ENCODE peak calls at places on chromosomes 11 and 22, in four cellular contexts. C is HL-60, M is K562, G is GM12878. V is an unnamed sample.

GRCh38 chr22:31650391-31650790 is 11.6 kb downstream of the PISD start:
- DNase-seq in C (peak), M (no peak), G (no peak), V (no peak)

GRCh38 chr22:28892175-28892731 is 8.9 kb downstream of the ZNRF3 start:
- DNase-seq in C (no peak), M (no peak), G (no peak), V (no peak)

GRCh38 chr22:23793326-23793725 is 6.6 kb downstream of the SMARCB1 start:
- DNase-seq in C (no peak), M (no peak), G (no peak), V (no peak)

GRCh38 chr11:115645631-115646271 is 141.5 kb upstream of the CADM1 start:
- DNase-seq in C (no peak), M (peak), G (no peak), V (no peak)

GRCh38 chr11:68009391-68010000 is 631 bp upstream of the ALDH3B1 start:
- DNase-seq in C (peak), M (no peak), G (no peak), V (no peak)

GRCh38 chr11:113881856-113882255 is 6.5 kb upstream of the USP28 start:
- DNase-seq in C (no peak), M (peak), G (no peak), V (no peak)

GRCh38 chr11:133986545-133986944 is 29.8 kb upstream of the IGSF9B start:
- DNase-seq in C (no peak), M (no peak), G (no peak), V (no peak)

GRCh38 chr22:29342177-29342576 is 26.7 kb upstream of the RASL10A start:
- DNase-seq in C (peak), M (no peak), G (no peak), V (no peak)

GRCh38 chr22:29351042-29351441 is 35.5 kb upstream of the RASL10A start:
- DNase-seq in C (no peak), M (no peak), G (no peak), V (no peak)

GRCh38 chr11:23674866-23675265 is 814.6 kb upstream of the CCDC179 start:
- DNase-seq in C (no peak), M (no peak), G (no peak), V (no peak)

GRCh38 chr11:121082670-121083069 is 18.4 kb upstream of the TECTA start:
- DNase-seq in C (no peak), M (no peak), G (no peak), V (no peak)

GRCh38 chr11:64606796-64607380 is 15.9 kb downstream of the SLC22A12 start:
- DNase-seq in C (no peak), M (no peak), G (no peak), V (no peak)

GRCh38 chr22:23684051-23684450 is 6.8 kb upstream of the RGL4 start:
- DNase-seq in C (no peak), M (no peak), G (no peak), V (no peak)

GRCh38 chr11:64049509-64049908 is 13.8 kb downstream of the FLRT1 start:
- DNase-seq in C (no peak), M (no peak), G (no peak), V (no peak)

GRCh38 chr11:358129-358805 is 11.0 kb upstream of the B4GALNT4 start:
- DNase-seq in C (no peak), M (peak), G (no peak), V (no peak)

GRCh38 chr22:26401726-26402125 is 27.3 kb upstream of the ASPHD2 start:
- DNase-seq in C (no peak), M (peak), G (no peak), V (no peak)

GRCh38 chr22:47136050-47136449 is 373.6 kb downstream of the TBC1D22A start:
- DNase-seq in C (no peak), M (no peak), G (no peak), V (no peak)

GRCh38 chr11:61601512-61601911 is 20.6 kb upstream of the SYT7 start:
- DNase-seq in C (no peak), M (no peak), G (no peak), V (no peak)

GRCh38 chr22:27667121-27667843 is 134.3 kb downstream of the MN1 start:
- DNase-seq in C (no peak), M (no peak), G (no peak), V (no peak)

GRCh38 chr22:25350551-25350971 is 131.1 kb downstream of the CRYBB2 start:
- DNase-seq in C (no peak), M (no peak), G (no peak), V (no peak)

GRCh38 chr11:5608778-5609177 is 12.3 kb downstream of the TRIM6 start:
- DNase-seq in C (no peak), M (no peak), G (no peak), V (no peak)

GRCh38 chr22:24441406-24442351 is 14.3 kb downstream of the ADORA2A start:
- DNase-seq in C (no peak), M (peak), G (no peak), V (no peak)

GRCh38 chr11:134741453-134742227 is 329.6 kb upstream of the B3GAT1 start:
- DNase-seq in C (no peak), M (no peak), G (no peak), V (no peak)

GRCh38 chr22:29784451-29785361 is 17.5 kb downstream of the UQCR10 start:
- DNase-seq in C (no peak), M (no peak), G (no peak), V (no peak)

DNA sequence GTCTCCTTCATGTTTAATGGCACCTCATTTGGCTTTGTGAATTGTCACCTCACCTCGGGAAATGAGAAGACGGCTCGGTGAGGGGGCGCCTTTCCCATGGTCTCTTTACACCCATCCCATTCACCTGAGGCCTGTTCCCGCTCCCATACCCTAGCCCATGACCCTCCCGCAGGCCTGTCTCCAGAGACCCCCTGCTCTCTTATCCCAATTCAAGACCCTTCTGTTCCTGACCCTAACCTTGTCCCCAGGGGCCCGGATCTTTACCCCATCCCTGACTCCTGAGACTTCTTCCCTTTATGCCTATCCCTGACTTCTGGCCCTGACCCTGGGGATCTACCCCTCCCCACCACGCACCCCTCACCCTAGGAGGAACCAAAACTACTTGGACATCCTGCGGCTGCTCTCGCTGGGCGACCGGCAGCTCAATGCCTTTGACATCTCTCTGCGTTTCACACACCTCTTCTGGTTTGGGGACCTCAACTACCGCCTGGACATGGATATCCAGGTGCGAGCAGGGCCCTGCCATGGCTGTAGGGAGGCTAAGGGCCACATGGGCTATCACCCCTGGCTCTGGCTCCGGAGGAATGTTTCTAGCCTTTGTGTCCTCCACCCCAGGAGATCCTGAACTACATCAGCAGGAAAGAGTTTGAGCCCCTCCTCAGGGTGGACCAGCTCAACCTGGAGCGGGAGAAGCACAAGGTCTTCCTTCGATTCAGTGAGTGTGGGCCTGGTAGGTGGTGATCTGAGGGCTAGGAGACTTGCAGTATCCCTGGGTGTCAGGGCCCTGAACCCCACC is 7.9 kb downstream of the INPPL1 start:
- DNase-seq in C (no peak), M (no peak), G (no peak), V (no peak)
- TF ChIP-seq SPI1 in C (no peak), M (no peak), G (no peak), V (no peak)

GRCh38 chr11:126336065-126336464 is 19.4 kb upstream of the ST3GAL4 start:
- DNase-seq in C (peak), M (no peak), G (no peak), V (no peak)

GRCh38 chr11:126336646-126337045 is 18.8 kb upstream of the ST3GAL4 start:
- DNase-seq in C (peak), M (no peak), G (no peak), V (no peak)

GRCh38 chr11:126337121-126337471 is 18.4 kb upstream of the ST3GAL4 start:
- DNase-seq in C (no peak), M (no peak), G (no peak), V (no peak)

GRCh38 chr11:126338346-126339055 is 17.0 kb upstream of the ST3GAL4 start:
- DNase-seq in C (no peak), M (no peak), G (no peak), V (no peak)

DNA sequence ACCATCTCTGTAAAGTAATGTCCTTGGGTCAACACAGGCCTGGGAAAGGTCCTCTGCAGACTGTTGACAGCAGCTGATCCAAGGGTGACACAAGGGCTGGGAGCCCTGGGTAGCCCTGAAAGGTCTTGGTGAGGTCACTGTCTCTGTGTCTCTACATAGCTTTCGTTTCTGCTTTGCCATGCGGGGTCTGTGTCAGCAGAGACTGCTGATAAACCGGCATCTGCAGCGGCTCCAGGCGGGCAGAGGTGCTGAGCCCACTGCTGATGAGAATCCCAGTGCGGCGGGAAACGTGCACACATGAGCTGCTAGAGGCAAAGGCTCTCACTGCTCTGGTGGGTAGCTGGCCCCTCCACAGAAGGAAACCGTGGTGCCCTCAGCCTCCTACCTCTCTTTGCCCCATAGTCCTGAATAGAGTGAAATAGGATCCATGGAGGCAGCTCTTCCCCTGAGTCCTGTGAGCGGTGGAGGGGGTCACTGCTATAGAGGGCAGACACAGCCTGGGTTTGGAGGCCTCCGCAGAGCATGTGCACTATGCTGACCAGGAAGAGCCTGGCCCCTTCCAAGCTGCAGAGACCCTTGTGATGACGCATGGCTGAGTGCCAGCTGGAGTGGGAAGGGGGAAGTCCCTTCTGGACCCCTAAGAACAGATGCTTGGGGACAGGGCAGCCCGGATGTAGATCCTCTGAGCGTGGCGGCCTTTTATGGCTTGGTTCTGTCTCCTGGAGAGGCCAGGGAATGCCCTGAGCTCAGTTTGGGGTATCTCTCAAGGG is 17.8 kb upstream of the ST3GAL4 start:
- DNase-seq in C (no peak), M (no peak), G (no peak), V (no peak)
- TF ChIP-seq SPI1 in C (no peak), M (no peak), G (no peak), V (no peak)

DNA sequence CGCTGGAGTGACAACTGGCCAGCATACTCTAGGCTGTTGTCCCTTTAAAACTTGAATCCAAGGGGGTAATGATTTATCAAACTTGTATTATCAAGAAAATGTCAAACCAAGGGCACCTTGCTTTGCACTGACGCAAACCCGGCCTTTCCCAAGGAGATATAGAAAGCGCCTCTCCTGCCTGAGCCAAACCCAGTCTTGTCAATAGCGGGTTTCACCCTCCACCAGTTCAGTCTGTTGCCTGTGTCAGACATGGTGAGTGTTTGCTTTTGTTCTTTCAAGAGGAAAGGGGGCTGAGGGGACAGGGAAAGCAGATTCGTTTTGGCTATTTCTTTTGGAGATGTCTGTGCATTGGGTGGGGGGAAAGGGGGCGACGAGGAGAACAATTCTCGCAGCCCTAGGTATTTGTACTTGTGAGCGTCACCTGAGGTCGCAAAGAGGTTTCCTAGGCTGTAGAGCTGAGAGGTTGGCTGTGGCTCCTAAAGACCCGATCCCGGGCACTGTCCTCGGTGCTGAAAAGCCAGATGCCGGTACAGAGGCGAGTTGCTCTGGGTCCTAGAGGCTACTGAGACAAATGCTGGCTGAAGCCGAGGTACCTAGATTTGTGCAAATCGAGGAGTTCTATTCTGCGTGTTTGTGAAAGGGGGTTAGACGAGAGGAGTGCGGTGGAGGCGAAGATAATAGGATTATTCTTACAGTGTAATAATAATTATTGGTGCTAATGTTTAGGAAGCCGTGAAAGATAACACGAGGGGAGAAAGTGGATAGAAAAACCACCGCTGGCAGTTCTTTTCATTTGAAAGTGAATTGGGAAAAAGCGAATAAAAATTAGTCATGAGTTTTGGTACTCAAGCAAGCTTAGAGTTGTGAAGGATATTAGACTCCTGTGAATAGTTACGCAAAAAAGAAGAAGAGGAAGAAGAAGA is at the start of gene SLC6A5:
- DNase-seq in C (peak), M (peak), G (no peak), V (no peak)
- TF ChIP-seq SPI1 in C (no peak), M (no peak), G (no peak), V (no peak)

GRCh38 chr11:47415949-47416472 is 7.6 kb downstream of the SLC39A13 start:
- DNase-seq in C (no peak), M (no peak), G (no peak), V (no peak)
- TF ChIP-seq SPI1 in C (no peak), M (no peak), G (no peak), V (no peak)

GRCh38 chr22:38572065-38572464 is 2.1 kb upstream of the DMC1 start:
- DNase-seq in C (peak), M (peak), G (peak), V (peak)

GRCh38 chr22:38567531-38568245 is 2.3 kb downstream of the DMC1 start:
- DNase-seq in C (no peak), M (no peak), G (no peak), V (no peak)

GRCh38 chr22:38569181-38569971 is 607 bp downstream of the DMC1 start:
- DNase-seq in C (no peak), M (peak), G (no peak), V (peak)

GRCh38 chr22:38569972-38570840 is at the start of gene DMC1:
- DNase-seq in C (peak), M (peak), G (peak), V (peak)

GRCh38 chr22:38570841-38571364 is 920 bp upstream of the DMC1 start:
- DNase-seq in C (peak), M (no peak), G (no peak), V (peak)
- TF ChIP-seq SPI1 in C (no peak), M (no peak), G (no peak), V (no peak)

DNA sequence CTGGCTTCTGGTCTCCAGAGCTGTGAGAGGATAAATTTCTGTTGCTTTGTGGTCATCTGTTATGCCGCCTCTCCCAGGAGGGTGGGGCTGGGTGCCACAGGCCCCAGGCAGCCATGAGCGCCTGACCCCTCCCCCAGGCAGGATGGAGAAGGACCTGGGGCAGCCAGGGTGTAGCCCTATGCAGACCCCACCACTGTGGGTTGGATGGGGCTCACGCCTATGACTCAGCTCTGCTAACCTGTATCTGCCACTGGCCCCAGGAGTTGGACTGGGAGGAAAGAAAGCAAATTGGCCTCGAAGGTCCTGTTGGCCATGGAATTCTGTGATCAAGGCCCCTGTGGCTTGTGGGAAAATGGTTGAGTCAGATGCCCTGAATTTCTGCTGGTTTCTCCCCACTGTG is 1351.1 kb downstream of the BRD1 start:
- DNase-seq in C (no peak), M (no peak), G (no peak), V (no peak)
- TF ChIP-seq SPI1 in C (no peak), M (no peak), G (no peak), V (no peak)

GRCh38 chr11:10349806-10350205 is 44.9 kb downstream of the ADM start:
- DNase-seq in C (no peak), M (no peak), G (no peak), V (no peak)
- TF ChIP-seq SPI1 in C (no peak), M (no peak), G (no peak), V (no peak)

GRCh38 chr11:34824425-34824824 is 91.8 kb downstream of the APIP start:
- DNase-seq in C (no peak), M (no peak), G (no peak), V (no peak)
- TF ChIP-seq SPI1 in C (no peak), M (no peak), G (no peak), V (no peak)

GRCh38 chr11:95404370-95404769 is 173.4 kb upstream of the SESN3 start:
- DNase-seq in C (no peak), M (no peak), G (no peak), V (no peak)

GRCh38 chr11:95392644-95393043 is 161.6 kb upstream of the SESN3 start:
- DNase-seq in C (no peak), M (no peak), G (no peak), V (no peak)

GRCh38 chr11:95398437-95399112 is 167.6 kb upstream of the SESN3 start:
- DNase-seq in C (no peak), M (no peak), G (no peak), V (no peak)
- TF ChIP-seq SPI1 in C (no peak), M (no peak), G (no peak), V (no peak)

GRCh38 chr11:73388241-73389133 is 12.3 kb downstream of the RELT start:
- DNase-seq in C (peak), M (no peak), G (no peak), V (no peak)
- TF ChIP-seq SPI1 in C (peak), M (no peak), G (no peak), V (no peak)